ENCODE peak calls at places on chromosomes 16 and 17, in four cellular contexts. One of them, this sample, is unnamed.

GRCh38 chr16:81492307-81492706 is 47.7 kb downstream of the CMIP start:
- DNase-seq in IMR-90: no peak
- DNase-seq in GM12891: no peak
- DNase-seq in A549: no peak
- DNase-seq in this sample: no peak

GRCh38 chr16:55821210-55821609 is 11.7 kb downstream of the CES1 start:
- DNase-seq in GM12891: no peak
- DNase-seq in IMR-90: no peak
- DNase-seq in A549: no peak
- DNase-seq in this sample: no peak

GRCh38 chr16:12323007-12323699 is 346.6 kb downstream of the SNX29 start:
- DNase-seq in GM12891: no peak
- DNase-seq in IMR-90: no peak
- DNase-seq in A549: no peak
- DNase-seq in this sample: no peak

GRCh38 chr17:80371196-80371595 is 43.8 kb upstream of the ENDOV start:
- DNase-seq in GM12891: no peak
- DNase-seq in A549: no peak
- DNase-seq in IMR-90: no peak
- DNase-seq in this sample: no peak

GRCh38 chr17:81885869-81886548 is 5.4 kb downstream of the ALYREF start:
- DNase-seq in GM12891: no peak
- DNase-seq in IMR-90: no peak
- DNase-seq in A549: no peak
- DNase-seq in this sample: peak; percentile 76

GRCh38 chr16:75566889-75567255 is 693 bp downstream of the GABARAPL2 start:
- DNase-seq in GM12891: no peak
- DNase-seq in A549: no peak
- DNase-seq in IMR-90: no peak
- DNase-seq in this sample: peak; percentile 75

GRCh38 chr17:80855968-80856862 is 135.4 kb upstream of the CHMP6 start:
- DNase-seq in IMR-90: peak; percentile 100
- DNase-seq in GM12891: peak; percentile 84
- DNase-seq in A549: peak; percentile 93
- DNase-seq in this sample: peak; percentile 76

GRCh38 chr17:30207655-30208054 is 27.8 kb downstream of the SLC6A4 start:
- DNase-seq in A549: no peak
- DNase-seq in IMR-90: no peak
- DNase-seq in GM12891: no peak
- DNase-seq in this sample: no peak

GRCh38 chr17:78727476-78728229 is 54.4 kb downstream of the CYTH1 start:
- DNase-seq in A549: no peak
- DNase-seq in GM12891: no peak
- DNase-seq in IMR-90: no peak
- DNase-seq in this sample: no peak

GRCh38 chr17:65754081-65754480 is 192.6 kb upstream of the AXIN2 start:
- DNase-seq in IMR-90: no peak
- DNase-seq in A549: no peak
- DNase-seq in GM12891: no peak
- DNase-seq in this sample: no peak

GRCh38 chr16:25709182-25709581 is 17.4 kb downstream of the HS3ST4 start:
- DNase-seq in GM12891: no peak
- DNase-seq in IMR-90: no peak
- DNase-seq in A549: no peak
- DNase-seq in this sample: no peak

GRCh38 chr16:46785076-46785845 is 37.1 kb upstream of the MYLK3 start:
- DNase-seq in GM12891: no peak
- DNase-seq in IMR-90: no peak
- DNase-seq in A549: no peak
- DNase-seq in this sample: no peak

GRCh38 chr16:82801361-82801760 is 174.6 kb downstream of the CDH13 start:
- DNase-seq in A549: no peak
- DNase-seq in GM12891: no peak
- DNase-seq in IMR-90: peak; percentile 67
- DNase-seq in this sample: no peak

GRCh38 chr17:39011907-39012468 is 44.8 kb upstream of the FBXO47 start:
- DNase-seq in A549: no peak
- DNase-seq in GM12891: no peak
- DNase-seq in IMR-90: no peak
- DNase-seq in this sample: no peak

GRCh38 chr17:79647456-79647915 is 36.6 kb upstream of the RBFOX3 start:
- DNase-seq in IMR-90: no peak
- DNase-seq in GM12891: no peak
- DNase-seq in A549: no peak
- DNase-seq in this sample: no peak

GRCh38 chr17:49337900-49338299 is 24.1 kb downstream of the ZNF652 start:
- DNase-seq in GM12891: no peak
- DNase-seq in IMR-90: peak; percentile 70
- DNase-seq in A549: no peak
- DNase-seq in this sample: no peak

GRCh38 chr17:81551458-81552243 is 502 bp downstream of the FAAP100 start:
- DNase-seq in GM12891: peak; percentile 59
- DNase-seq in A549: peak; percentile 46
- DNase-seq in IMR-90: peak; percentile 16
- DNase-seq in this sample: peak; percentile 81

GRCh38 chr16:88810868-88811599 is 694 bp downstream of the APRT start:
- DNase-seq in A549: peak; percentile 87
- DNase-seq in IMR-90: peak; percentile 69
- DNase-seq in GM12891: peak; percentile 87
- DNase-seq in this sample: peak; percentile 83

GRCh38 chr17:47720754-47721533 is 12.1 kb upstream of the TBX21 start:
- DNase-seq in A549: no peak
- DNase-seq in GM12891: peak; percentile 52
- DNase-seq in IMR-90: no peak
- DNase-seq in this sample: no peak

GRCh38 chr17:30236807-30237206 is 1.3 kb upstream of the SLC6A4 start:
- DNase-seq in A549: peak; percentile 70
- DNase-seq in IMR-90: no peak
- DNase-seq in GM12891: no peak
- DNase-seq in this sample: peak; percentile 12

GRCh38 chr16:73170587-73170986 is 122.7 kb upstream of the ZFHX3 start:
- DNase-seq in IMR-90: no peak
- DNase-seq in A549: no peak
- DNase-seq in GM12891: no peak
- DNase-seq in this sample: no peak

GRCh38 chr16:1283296-1283695 is 26.1 kb upstream of the UBE2I start:
- DNase-seq in GM12891: no peak
- DNase-seq in A549: no peak
- DNase-seq in IMR-90: no peak
- DNase-seq in this sample: no peak

GRCh38 chr16:83336630-83337029 is 471.1 kb upstream of the HSBP1 start:
- DNase-seq in IMR-90: peak; percentile 75
- DNase-seq in GM12891: no peak
- DNase-seq in A549: no peak
- DNase-seq in this sample: no peak

GRCh38 chr17:373616-374225 is 21.1 kb upstream of the RPH3AL start:
- DNase-seq in IMR-90: no peak
- DNase-seq in GM12891: no peak
- DNase-seq in A549: peak; percentile 48
- DNase-seq in this sample: no peak

GRCh38 chr17:31491794-31492171 is 100.3 kb downstream of the RAB11FIP4 start:
- DNase-seq in A549: no peak
- DNase-seq in IMR-90: no peak
- DNase-seq in GM12891: no peak
- DNase-seq in this sample: no peak

GRCh38 chr17:76271669-76272540 is 6.8 kb downstream of the UBALD2 start:
- DNase-seq in GM12891: peak; percentile 83
- DNase-seq in IMR-90: no peak
- DNase-seq in A549: no peak
- DNase-seq in this sample: no peak

GRCh38 chr16:60852635-60853034 is 1183.6 kb downstream of the CDH8 start:
- DNase-seq in A549: no peak
- DNase-seq in IMR-90: no peak
- DNase-seq in GM12891: no peak
- DNase-seq in this sample: no peak

GRCh38 chr17:28188841-28189263 is 130.1 kb upstream of the TMEM97 start:
- DNase-seq in GM12891: no peak
- DNase-seq in IMR-90: peak; percentile 78
- DNase-seq in A549: no peak
- DNase-seq in this sample: peak; percentile 57

GRCh38 chr16:81599034-81599744 is 154.6 kb downstream of the CMIP start:
- DNase-seq in A549: no peak
- DNase-seq in GM12891: no peak
- DNase-seq in IMR-90: no peak
- DNase-seq in this sample: no peak

GRCh38 chr17:82503094-82503727 is 16.3 kb upstream of the FOXK2 start:
- DNase-seq in A549: no peak
- DNase-seq in GM12891: no peak
- DNase-seq in IMR-90: no peak
- DNase-seq in this sample: no peak

GRCh38 chr16:81190667-81191066 is 47.8 kb upstream of the BCO1 start:
- DNase-seq in IMR-90: peak; percentile 62
- DNase-seq in GM12891: no peak
- DNase-seq in A549: peak; percentile 52
- DNase-seq in this sample: no peak

GRCh38 chr17:40362696-40363479 is 1.6 kb downstream of the GJD3 start:
- DNase-seq in A549: peak; percentile 93
- DNase-seq in IMR-90: peak; percentile 70
- DNase-seq in GM12891: peak; percentile 96
- DNase-seq in this sample: peak; percentile 79
- TF ChIP-seq POLR2A in A549: peak; percentile 74
- TF ChIP-seq POLR2A in IMR-90: peak; percentile 23
- TF ChIP-seq POLR2A in GM12891: peak; percentile 40
- TF ChIP-seq POLR2A in this sample: no peak

GRCh38 chr17:6554871-6555330 is 1.5 kb downstream of the PITPNM3 start:
- DNase-seq in A549: no peak
- DNase-seq in GM12891: no peak
- DNase-seq in IMR-90: no peak
- DNase-seq in this sample: no peak
- TF ChIP-seq POLR2A in A549: no peak
- TF ChIP-seq POLR2A in GM12891: no peak
- TF ChIP-seq POLR2A in IMR-90: no peak
- TF ChIP-seq POLR2A in this sample: no peak

DNA sequence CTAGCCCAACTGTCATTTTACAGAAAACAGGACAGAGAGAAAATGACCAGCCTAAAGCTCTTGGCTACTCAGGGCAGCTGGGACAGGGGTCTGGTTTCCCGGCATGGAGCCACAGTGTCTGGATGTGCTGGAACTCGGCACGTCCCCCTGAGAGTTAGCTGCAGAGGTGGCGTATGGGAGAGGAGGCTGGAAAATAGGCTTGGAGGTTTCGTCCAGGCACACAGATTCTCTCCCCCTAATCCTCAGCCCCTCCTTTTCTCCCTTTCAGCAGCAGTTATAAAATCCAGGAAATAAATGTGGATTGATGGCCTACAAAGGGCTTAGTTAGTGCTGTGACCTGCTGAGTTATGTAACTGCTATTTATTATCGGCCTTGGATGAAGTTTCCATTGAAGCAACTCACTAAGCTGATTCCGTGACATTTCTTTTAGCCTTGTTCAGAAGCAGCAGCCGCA is 89.5 kb upstream of the TOB1 start:
- DNase-seq in A549: no peak
- DNase-seq in GM12891: no peak
- DNase-seq in IMR-90: no peak
- DNase-seq in this sample: no peak
- TF ChIP-seq POLR2A in A549: no peak
- TF ChIP-seq POLR2A in GM12891: no peak
- TF ChIP-seq POLR2A in IMR-90: no peak
- TF ChIP-seq POLR2A in this sample: no peak

GRCh38 chr17:37743875-37744632 is 805 bp downstream of the HNF1B start:
- DNase-seq in IMR-90: no peak
- DNase-seq in GM12891: no peak
- DNase-seq in A549: peak; percentile 82
- DNase-seq in this sample: peak; percentile 42

GRCh38 chr17:37745801-37746426 is 1.1 kb upstream of the HNF1B start:
- DNase-seq in GM12891: no peak
- DNase-seq in A549: no peak
- DNase-seq in IMR-90: no peak
- DNase-seq in this sample: no peak

GRCh38 chr17:37744633-37744927 is 279 bp downstream of the HNF1B start:
- DNase-seq in A549: peak; percentile 73
- DNase-seq in GM12891: no peak
- DNase-seq in IMR-90: no peak
- DNase-seq in this sample: no peak

GRCh38 chr17:37746617-37747016 is 1.8 kb upstream of the HNF1B start:
- DNase-seq in GM12891: no peak
- DNase-seq in A549: no peak
- DNase-seq in IMR-90: no peak
- DNase-seq in this sample: no peak

GRCh38 chr17:37744961-37745800 is at the start of gene HNF1B:
- DNase-seq in IMR-90: no peak
- DNase-seq in A549: peak; percentile 68
- DNase-seq in GM12891: peak; percentile 57
- DNase-seq in this sample: no peak
- TF ChIP-seq POLR2A in IMR-90: no peak
- TF ChIP-seq POLR2A in A549: peak; percentile 60
- TF ChIP-seq POLR2A in GM12891: no peak
- TF ChIP-seq POLR2A in this sample: no peak

GRCh38 chr16:3598236-3598635 is 13.2 kb downstream of the SLX4 start:
- DNase-seq in IMR-90: no peak
- DNase-seq in A549: no peak
- DNase-seq in GM12891: no peak
- DNase-seq in this sample: no peak

GRCh38 chr16:3597676-3598075 is 13.7 kb downstream of the SLX4 start:
- DNase-seq in IMR-90: no peak
- DNase-seq in A549: no peak
- DNase-seq in GM12891: no peak
- DNase-seq in this sample: no peak

GRCh38 chr16:3595521-3596021 is 15.8 kb downstream of the SLX4 start:
- DNase-seq in GM12891: no peak
- DNase-seq in IMR-90: no peak
- DNase-seq in A549: no peak
- DNase-seq in this sample: no peak

GRCh38 chr16:3596101-3596861 is 15.1 kb downstream of the SLX4 start:
- DNase-seq in GM12891: no peak
- DNase-seq in A549: no peak
- DNase-seq in IMR-90: no peak
- DNase-seq in this sample: no peak

DNA sequence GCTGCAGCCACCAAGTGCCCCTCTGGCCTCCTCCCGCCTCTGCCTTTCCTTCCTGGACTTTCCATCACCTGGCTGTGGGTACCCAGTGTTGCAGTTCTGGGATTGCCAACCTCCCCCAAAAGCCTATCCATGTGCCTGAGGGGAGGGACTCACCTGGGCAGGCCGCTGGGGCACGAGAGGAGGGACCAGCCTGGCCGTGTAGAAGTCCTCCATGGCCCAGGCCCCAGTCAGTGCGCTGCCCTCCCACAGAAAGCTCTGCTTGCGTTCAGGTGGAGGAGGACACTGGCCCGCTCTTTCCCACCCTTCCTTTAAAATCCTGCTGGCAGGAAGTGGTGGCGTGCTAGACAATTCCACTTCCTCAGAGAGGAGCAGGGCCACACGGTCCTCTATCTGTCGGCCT is 14.2 kb downstream of the SLX4 start:
- DNase-seq in IMR-90: no peak
- DNase-seq in GM12891: no peak
- DNase-seq in A549: no peak
- DNase-seq in this sample: no peak
- TF ChIP-seq POLR2A in IMR-90: no peak
- TF ChIP-seq POLR2A in GM12891: no peak
- TF ChIP-seq POLR2A in A549: no peak
- TF ChIP-seq POLR2A in this sample: no peak

This sample was measured in erythroblast.